ENCODE peak calls at places on chromosome 5, in four cellular contexts. One of them, this sample, is unnamed.

GRCh38 chr5:92424785-92425426 is 1041.8 kb upstream of the ARRDC3 start:
- DNase-seq in Peyer's patch: no peak
- DNase-seq in PC-9: no peak
- DNase-seq in A549: no peak
- DNase-seq in this sample: no peak

GRCh38 chr5:122937914-122938313 is 92.5 kb downstream of the SNX24 start:
- DNase-seq in A549: no peak
- DNase-seq in PC-9: no peak
- DNase-seq in Peyer's patch: no peak
- DNase-seq in this sample: no peak

GRCh38 chr5:39217365-39218281 is 1.7 kb downstream of the FYB1 start:
- DNase-seq in Peyer's patch: peak
- DNase-seq in A549: peak
- DNase-seq in PC-9: peak
- DNase-seq in this sample: peak

GRCh38 chr5:177484902-177485549 is 11.6 kb upstream of the DBN1 start:
- DNase-seq in A549: no peak
- DNase-seq in Peyer's patch: no peak
- DNase-seq in PC-9: no peak
- DNase-seq in this sample: no peak

GRCh38 chr5:129172561-129172960 is 78.0 kb downstream of the ISOC1 start:
- DNase-seq in A549: peak
- DNase-seq in PC-9: no peak
- DNase-seq in Peyer's patch: no peak
- DNase-seq in this sample: no peak

GRCh38 chr5:92574023-92574422 is 1007.0 kb downstream of the NR2F1-AS1 start:
- DNase-seq in Peyer's patch: no peak
- DNase-seq in A549: no peak
- DNase-seq in PC-9: no peak
- DNase-seq in this sample: no peak

GRCh38 chr5:138724470-138725146 is 28.6 kb upstream of the CTNNA1 start:
- DNase-seq in A549: no peak
- DNase-seq in PC-9: peak
- DNase-seq in Peyer's patch: no peak
- DNase-seq in this sample: no peak

GRCh38 chr5:83715316-83716060 is 5.2 kb downstream of the HAPLN1 start:
- DNase-seq in A549: no peak
- DNase-seq in PC-9: no peak
- DNase-seq in Peyer's patch: no peak
- DNase-seq in this sample: no peak

GRCh38 chr5:56167522-56167921 is 65.6 kb downstream of the ANKRD55 start:
- DNase-seq in A549: no peak
- DNase-seq in PC-9: no peak
- DNase-seq in Peyer's patch: no peak
- DNase-seq in this sample: no peak

GRCh38 chr5:68845121-68845520 is 248.7 kb upstream of the SLC30A5 start:
- DNase-seq in Peyer's patch: no peak
- DNase-seq in A549: no peak
- DNase-seq in PC-9: no peak
- DNase-seq in this sample: no peak

GRCh38 chr5:56803894-56804293 is 11.5 kb upstream of the MAP3K1 start:
- DNase-seq in A549: no peak
- DNase-seq in Peyer's patch: no peak
- DNase-seq in PC-9: no peak
- DNase-seq in this sample: no peak

GRCh38 chr5:108193021-108193795 is 188.7 kb downstream of the FBXL17 start:
- DNase-seq in A549: peak
- DNase-seq in PC-9: no peak
- DNase-seq in Peyer's patch: no peak
- DNase-seq in this sample: no peak

GRCh38 chr5:78360674-78361225 is 333 bp downstream of the SCAMP1 start:
- DNase-seq in PC-9: no peak
- DNase-seq in A549: no peak
- DNase-seq in Peyer's patch: peak
- DNase-seq in this sample: peak

GRCh38 chr5:172140120-172140519 is 47.9 kb downstream of the STK10 start:
- DNase-seq in Peyer's patch: no peak
- DNase-seq in A549: no peak
- DNase-seq in PC-9: no peak
- DNase-seq in this sample: no peak

GRCh38 chr5:149265559-149265958 is 6.1 kb upstream of the AFAP1L1 start:
- DNase-seq in Peyer's patch: no peak
- DNase-seq in PC-9: peak
- DNase-seq in A549: peak
- DNase-seq in this sample: no peak

GRCh38 chr5:88230546-88231066 is 38.0 kb downstream of the TMEM161B start:
- DNase-seq in A549: no peak
- DNase-seq in Peyer's patch: no peak
- DNase-seq in PC-9: no peak
- DNase-seq in this sample: no peak

GRCh38 chr5:78647411-78647818 is 1.2 kb downstream of the LHFPL2 start:
- DNase-seq in A549: peak
- DNase-seq in PC-9: no peak
- DNase-seq in Peyer's patch: peak
- DNase-seq in this sample: peak

GRCh38 chr5:84383296-84383815 is 1.3 kb downstream of the EDIL3 start:
- DNase-seq in PC-9: no peak
- DNase-seq in A549: peak
- DNase-seq in Peyer's patch: peak
- DNase-seq in this sample: no peak

GRCh38 chr5:103801681-103802080 is 239.1 kb upstream of the NUDT12 start:
- DNase-seq in PC-9: no peak
- DNase-seq in Peyer's patch: no peak
- DNase-seq in A549: no peak
- DNase-seq in this sample: no peak

GRCh38 chr5:7397005-7397546 is 1.1 kb downstream of the ADCY2 start:
- DNase-seq in PC-9: no peak
- DNase-seq in A549: no peak
- DNase-seq in Peyer's patch: no peak
- DNase-seq in this sample: no peak

GRCh38 chr5:88861213-88861612 is 21.8 kb downstream of the MEF2C start:
- DNase-seq in A549: no peak
- DNase-seq in PC-9: peak
- DNase-seq in Peyer's patch: no peak
- DNase-seq in this sample: no peak

GRCh38 chr5:154194348-154195329 is 4.1 kb downstream of the GALNT10 start:
- DNase-seq in A549: no peak
- DNase-seq in PC-9: peak
- DNase-seq in Peyer's patch: no peak
- DNase-seq in this sample: no peak

GRCh38 chr5:68688547-68688946 is 405.3 kb upstream of the SLC30A5 start:
- DNase-seq in A549: no peak
- DNase-seq in Peyer's patch: no peak
- DNase-seq in PC-9: no peak
- DNase-seq in this sample: no peak

GRCh38 chr5:103690676-103691075 is 128.1 kb upstream of the NUDT12 start:
- DNase-seq in A549: no peak
- DNase-seq in Peyer's patch: no peak
- DNase-seq in PC-9: no peak
- DNase-seq in this sample: no peak

GRCh38 chr5:61246768-61247307 is 84.6 kb upstream of the SMIM15 start:
- DNase-seq in Peyer's patch: no peak
- DNase-seq in PC-9: no peak
- DNase-seq in A549: no peak
- DNase-seq in this sample: no peak

GRCh38 chr5:93162201-93162654 is 418.8 kb downstream of the NR2F1-AS1 start:
- DNase-seq in Peyer's patch: no peak
- DNase-seq in PC-9: peak
- DNase-seq in A549: no peak
- DNase-seq in this sample: no peak

GRCh38 chr5:138282918-138283742 is 8.7 kb upstream of the GFRA3 start:
- DNase-seq in PC-9: peak
- DNase-seq in Peyer's patch: no peak
- DNase-seq in A549: peak
- DNase-seq in this sample: peak

GRCh38 chr5:172496671-172497371 is 42.5 kb upstream of the SH3PXD2B start:
- DNase-seq in PC-9: no peak
- DNase-seq in A549: no peak
- DNase-seq in Peyer's patch: no peak
- DNase-seq in this sample: no peak

GRCh38 chr5:62306494-62307363 is 723 bp downstream of the KIF2A start:
- DNase-seq in PC-9: no peak
- DNase-seq in A549: peak
- DNase-seq in Peyer's patch: peak
- DNase-seq in this sample: peak

GRCh38 chr5:168106008-168106761 is 185.3 kb upstream of the WWC1 start:
- DNase-seq in Peyer's patch: no peak
- DNase-seq in PC-9: peak
- DNase-seq in A549: peak
- DNase-seq in this sample: no peak

GRCh38 chr5:116046823-116047222 is 14.6 kb downstream of the ARL14EPL start:
- DNase-seq in A549: no peak
- DNase-seq in PC-9: no peak
- DNase-seq in Peyer's patch: no peak
- DNase-seq in this sample: no peak

GRCh38 chr5:75412111-75412990 is 75.3 kb downstream of the HMGCR start:
- DNase-seq in Peyer's patch: no peak
- DNase-seq in PC-9: no peak
- DNase-seq in A549: no peak
- DNase-seq in this sample: no peak

GRCh38 chr5:7754997-7755596 is 95.8 kb downstream of the CFAP90 start:
- DNase-seq in A549: peak
- DNase-seq in Peyer's patch: peak
- DNase-seq in PC-9: peak
- DNase-seq in this sample: peak

GRCh38 chr5:138182808-138183207 is 3.9 kb downstream of the KIF20A start:
- DNase-seq in A549: no peak
- DNase-seq in PC-9: no peak
- DNase-seq in Peyer's patch: no peak
- DNase-seq in this sample: no peak

GRCh38 chr5:54946306-54946705 is 39.1 kb downstream of the ESM1 start:
- DNase-seq in Peyer's patch: no peak
- DNase-seq in PC-9: no peak
- DNase-seq in A549: no peak
- DNase-seq in this sample: no peak

GRCh38 chr5:95852567-95852966 is 30.0 kb upstream of the GLRX start:
- DNase-seq in A549: no peak
- DNase-seq in Peyer's patch: no peak
- DNase-seq in PC-9: no peak
- DNase-seq in this sample: no peak

GRCh38 chr5:127518319-127518621 is 830 bp downstream of the PRRC1 start:
- DNase-seq in Peyer's patch: no peak
- DNase-seq in PC-9: no peak
- DNase-seq in A549: peak
- DNase-seq in this sample: no peak

DNA sequence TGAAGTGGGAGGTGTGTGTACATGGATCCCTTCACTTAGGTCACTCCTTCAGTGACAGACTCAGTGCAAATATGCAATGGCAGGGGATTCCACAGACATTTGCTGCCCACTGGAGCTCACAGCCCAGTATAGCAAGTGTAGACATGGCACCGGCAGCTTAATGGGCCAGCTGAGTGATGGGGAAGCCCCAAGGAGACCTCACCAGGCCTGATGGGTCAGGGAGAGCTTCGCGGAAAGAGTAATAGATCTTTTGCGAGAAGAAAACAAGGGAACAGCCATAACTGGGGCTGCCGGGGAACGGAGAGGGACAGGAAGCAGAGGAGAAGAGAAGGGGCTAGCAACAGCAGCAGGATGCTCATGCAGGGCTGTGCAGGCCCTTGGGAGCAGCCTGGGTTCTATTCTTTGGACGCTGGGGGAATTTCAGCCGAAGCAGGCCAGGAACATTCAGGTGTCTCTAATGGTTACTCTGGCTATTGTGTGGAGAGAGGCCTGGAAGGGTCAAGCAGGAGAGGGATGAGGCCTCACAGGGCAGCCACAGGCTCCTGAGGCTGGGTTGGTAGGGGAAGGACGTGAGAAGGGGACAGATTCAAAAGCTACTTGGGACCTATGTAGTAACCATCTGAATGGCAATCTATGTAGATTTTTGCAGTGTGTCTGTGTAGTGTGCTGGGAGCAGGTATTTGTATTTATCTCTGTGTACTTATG is 27.0 kb downstream of the TCF7 start:
- DNase-seq in Peyer's patch: no peak
- DNase-seq in PC-9: no peak
- DNase-seq in A549: no peak
- DNase-seq in this sample: no peak
- TF ChIP-seq CTCF in Peyer's patch: no peak
- TF ChIP-seq CTCF in PC-9: no peak
- TF ChIP-seq CTCF in A549: no peak
- TF ChIP-seq CTCF in this sample: no peak

GRCh38 chr5:114782869-114783268 is 386.8 kb downstream of the TRIM36 start:
- DNase-seq in A549: peak
- DNase-seq in PC-9: no peak
- DNase-seq in Peyer's patch: no peak
- DNase-seq in this sample: no peak
- TF ChIP-seq CTCF in A549: no peak
- TF ChIP-seq CTCF in PC-9: no peak
- TF ChIP-seq CTCF in Peyer's patch: no peak
- TF ChIP-seq CTCF in this sample: no peak

GRCh38 chr5:151739939-151740335 is 18.5 kb downstream of the ATOX1 start:
- DNase-seq in Peyer's patch: no peak
- DNase-seq in A549: peak
- DNase-seq in PC-9: no peak
- DNase-seq in this sample: no peak

GRCh38 chr5:151739395-151739794 is 19.0 kb downstream of the ATOX1 start:
- DNase-seq in PC-9: no peak
- DNase-seq in Peyer's patch: no peak
- DNase-seq in A549: no peak
- DNase-seq in this sample: no peak

GRCh38 chr5:151740336-151740942 is 18.0 kb downstream of the ATOX1 start:
- DNase-seq in Peyer's patch: no peak
- DNase-seq in A549: peak
- DNase-seq in PC-9: peak
- DNase-seq in this sample: peak

GRCh38 chr5:151741678-151742423 is 16.6 kb downstream of the ATOX1 start:
- DNase-seq in A549: no peak
- DNase-seq in Peyer's patch: no peak
- DNase-seq in PC-9: peak
- DNase-seq in this sample: no peak

GRCh38 chr5:151740958-151741373 is 17.5 kb downstream of the ATOX1 start:
- DNase-seq in Peyer's patch: no peak
- DNase-seq in PC-9: no peak
- DNase-seq in A549: no peak
- DNase-seq in this sample: no peak
- TF ChIP-seq CTCF in Peyer's patch: no peak
- TF ChIP-seq CTCF in PC-9: peak
- TF ChIP-seq CTCF in A549: peak
- TF ChIP-seq CTCF in this sample: peak

DNA sequence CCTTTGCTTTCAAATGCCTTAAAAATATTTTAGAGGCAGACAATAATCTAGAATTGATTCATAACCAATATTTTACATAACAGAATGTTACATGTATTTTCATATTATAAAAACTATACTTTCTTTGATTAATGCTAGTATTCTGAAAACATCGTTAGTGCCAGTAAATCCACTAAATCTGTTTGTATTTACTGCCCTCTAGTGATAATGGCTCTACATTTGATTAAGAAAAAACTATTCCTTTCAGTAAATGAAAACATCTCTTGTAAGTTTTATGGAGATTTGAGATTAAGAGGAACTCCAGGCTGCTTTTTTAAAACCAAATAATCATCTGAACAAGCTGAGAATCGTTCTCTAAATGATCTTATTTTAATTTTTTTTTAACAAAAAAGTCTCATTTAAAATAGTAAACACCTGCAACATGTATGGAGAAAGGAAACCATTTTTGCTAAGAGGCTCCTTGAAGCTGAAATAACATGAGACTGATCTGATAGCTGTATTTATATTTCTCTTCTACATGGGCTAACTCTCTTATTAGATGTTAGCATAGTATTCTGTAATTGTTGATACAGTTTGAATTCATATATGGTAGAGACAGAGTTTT is 424.7 kb downstream of the RAB3C start:
- DNase-seq in PC-9: no peak
- DNase-seq in A549: no peak
- DNase-seq in Peyer's patch: no peak
- DNase-seq in this sample: no peak
- TF ChIP-seq CTCF in PC-9: peak
- TF ChIP-seq CTCF in A549: peak
- TF ChIP-seq CTCF in Peyer's patch: peak
- TF ChIP-seq CTCF in this sample: peak

This sample was measured in activated CD8-positive, alpha-beta T cell treated with anti-CD3 and anti-CD28 coated beads for 36 hours.